ENCODE peak calls at places on chromosomes 7 and 10, in six cellular contexts. A is fibroblast of lung, Z is tibial nerve, O is HL-60, E is GM23338, G is colonic mucosa. Y is an unnamed sample.

GRCh38 chr7:4682621-4683042 is 537 bp downstream of the FOXK1 start:
- DNase-seq in A (peak; percentile 60), Z (no peak), O (no peak), E (peak; percentile 54), G (peak; percentile 46), Y (peak; percentile 67)

GRCh38 chr10:121088524-121088923 is 237.4 kb downstream of the WDR11 start:
- DNase-seq in A (no peak), Z (no peak), O (no peak), E (peak; percentile 74), G (no peak), Y (peak; percentile 68)

GRCh38 chr7:29479606-29480200 is 83.9 kb upstream of the PRR15 start:
- DNase-seq in A (no peak), Z (no peak), O (no peak), E (peak; percentile 32), G (no peak), Y (no peak)

GRCh38 chr7:20172736-20173334 is 44.3 kb downstream of the MACC1 start:
- DNase-seq in A (peak; percentile 57), Z (peak; percentile 27), O (no peak), E (peak; percentile 93), G (peak; percentile 52), Y (peak; percentile 58)

GRCh38 chr7:102000123-102000522 is 182.7 kb downstream of the CUX1 start:
- DNase-seq in A (no peak), Z (no peak), O (no peak), E (no peak), G (no peak), Y (no peak)

GRCh38 chr7:41188163-41189130 is 514.4 kb downstream of the INHBA start:
- DNase-seq in A (peak; percentile 91), Z (no peak), O (no peak), E (peak; percentile 3), G (no peak), Y (no peak)

GRCh38 chr7:28081016-28081415 is 99.6 kb downstream of the JAZF1 start:
- DNase-seq in A (no peak), Z (peak; percentile 37), O (no peak), E (peak; percentile 29), G (peak; percentile 34), Y (no peak)

GRCh38 chr10:125768217-125768616 is 7.4 kb downstream of the MMP21 start:
- DNase-seq in A (peak; percentile 6), Z (no peak), O (peak; percentile 4), E (no peak), G (no peak), Y (no peak)

GRCh38 chr10:124294811-124295770 is 123.6 kb downstream of the OAT start:
- DNase-seq in A (no peak), Z (no peak), O (no peak), E (no peak), G (no peak), Y (no peak)

GRCh38 chr7:142383826-142384507 is 126.1 kb upstream of the PRSS58 start:
- DNase-seq in A (peak; percentile 28), Z (no peak), O (peak; percentile 39), E (no peak), G (no peak), Y (no peak)

GRCh38 chr10:104322416-104322782 is 15.9 kb downstream of the ITPRIP start:
- DNase-seq in A (no peak), Z (peak; percentile 8), O (peak; percentile 77), E (no peak), G (no peak), Y (peak; percentile 29)

GRCh38 chr7:146982482-146982881 is 865.9 kb downstream of the CNTNAP2 start:
- DNase-seq in A (no peak), Z (no peak), O (no peak), E (no peak), G (no peak), Y (no peak)

GRCh38 chr7:8284606-8285005 is 22.6 kb upstream of the ICA1 start:
- DNase-seq in A (no peak), Z (no peak), O (no peak), E (no peak), G (peak; percentile 65), Y (no peak)

GRCh38 chr10:21030096-21030495 is 133.0 kb upstream of the NEBL start:
- DNase-seq in A (peak; percentile 15), Z (no peak), O (peak; percentile 56), E (no peak), G (no peak), Y (no peak)

GRCh38 chr7:47507514-47507913 is 74.4 kb downstream of the TNS3 start:
- DNase-seq in A (no peak), Z (no peak), O (no peak), E (no peak), G (no peak), Y (no peak)

GRCh38 chr7:155806096-155806871 is 6.0 kb downstream of the SHH start:
- DNase-seq in A (no peak), Z (no peak), O (no peak), E (peak; percentile 29), G (no peak), Y (peak; percentile 74)

GRCh38 chr7:155807805-155808550 is 4.3 kb downstream of the SHH start:
- DNase-seq in A (no peak), Z (no peak), O (no peak), E (peak; percentile 35), G (peak; percentile 84), Y (peak; percentile 60)

GRCh38 chr7:155808551-155809331 is 3.5 kb downstream of the SHH start:
- DNase-seq in A (no peak), Z (no peak), O (no peak), E (peak; percentile 48), G (peak; percentile 76), Y (peak; percentile 91)

GRCh38 chr7:155805826-155806095 is 6.5 kb downstream of the SHH start:
- DNase-seq in A (no peak), Z (no peak), O (no peak), E (peak; percentile 31), G (no peak), Y (no peak)

DNA sequence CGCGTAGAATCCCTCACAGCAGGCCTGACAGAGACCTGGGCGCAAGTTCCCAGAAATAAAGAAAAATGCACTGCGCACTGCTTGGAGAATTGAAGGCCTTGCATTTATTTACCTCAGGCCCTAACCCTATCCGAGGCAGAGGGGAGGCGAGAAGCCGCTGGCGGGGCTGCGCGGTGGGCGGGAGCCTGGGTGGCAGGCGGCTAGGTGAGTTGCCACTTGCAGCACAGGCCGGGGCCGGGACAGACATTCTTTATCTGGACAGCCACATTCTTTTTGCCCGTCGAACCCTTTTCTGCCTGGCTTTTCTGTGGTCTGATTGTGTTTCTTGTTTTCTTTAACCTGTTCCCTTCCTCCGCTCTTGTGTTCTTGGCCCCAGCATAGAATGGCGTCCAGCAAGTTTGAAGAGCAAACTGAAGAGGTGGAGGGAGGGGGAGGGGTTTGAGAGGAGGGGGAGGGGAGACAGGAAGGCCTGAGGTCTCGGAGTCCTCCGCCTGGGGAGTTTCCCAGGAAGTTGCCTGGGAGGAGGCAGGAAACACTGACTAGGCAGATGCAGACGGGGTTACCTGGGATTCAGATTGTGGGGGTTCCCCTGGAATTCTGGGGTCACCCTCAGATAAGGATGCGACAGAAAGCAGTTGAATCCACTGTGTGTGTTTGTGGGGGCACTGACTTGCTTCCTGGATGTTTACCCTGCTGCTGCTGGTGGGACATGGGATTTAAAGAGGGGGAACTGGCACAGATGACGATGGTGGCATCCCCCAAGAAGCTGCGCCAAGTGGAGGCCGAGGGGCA is 5.1 kb downstream of the SHH start:
- DNase-seq in A (no peak), Z (no peak), O (no peak), E (peak; percentile 77), G (peak; percentile 18), Y (peak; percentile 89)
- H3K4me3 ChIP-seq in A (no peak overlapping the region), Z (no peak overlapping the region), O (no peak overlapping the region), E (peak overlapping the region; percentile 55), G (no peak overlapping the region), Y (peak overlapping the region; percentile 4)

DNA sequence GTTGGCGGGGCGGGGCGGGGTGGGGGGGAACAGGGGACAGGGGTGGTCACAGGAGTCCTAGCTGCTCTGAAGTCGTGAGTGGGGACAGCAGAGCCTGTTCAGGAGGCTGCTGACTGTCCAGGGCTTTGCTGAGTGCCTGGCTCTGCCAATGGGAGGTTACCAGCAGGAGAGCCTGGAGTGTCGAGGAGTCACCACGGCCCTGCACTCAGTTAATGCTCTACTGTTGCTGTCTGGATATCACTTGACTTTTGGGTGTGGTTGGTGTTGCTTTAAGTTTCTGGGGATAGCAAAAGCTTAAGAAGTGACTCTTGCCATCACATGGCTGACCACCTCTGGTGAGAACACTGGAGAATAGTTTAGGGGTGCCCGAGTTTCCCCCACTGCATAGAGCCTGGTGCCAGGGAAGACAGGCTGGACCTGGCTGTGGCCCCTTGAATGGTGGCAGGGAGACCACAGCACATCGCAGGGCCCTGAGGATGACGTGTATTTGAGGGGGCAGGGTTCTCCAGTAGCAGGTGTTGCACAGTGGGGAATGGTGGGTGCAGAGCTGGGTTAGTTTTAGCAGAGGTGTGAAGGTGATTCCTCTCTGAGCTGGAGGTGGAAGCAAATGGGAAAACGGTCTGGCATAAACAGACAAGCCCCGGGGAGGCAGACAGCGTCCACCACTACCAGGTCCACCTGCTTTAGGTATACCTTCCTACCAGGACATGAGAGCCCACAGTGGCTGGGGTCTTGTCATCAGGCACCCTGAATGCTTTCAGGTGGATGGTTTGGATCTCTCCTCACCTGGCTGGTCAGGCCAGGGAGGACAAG is 54.2 kb upstream of the CAMK2B start:
- DNase-seq in A (no peak), Z (no peak), O (no peak), E (no peak), G (no peak), Y (peak; percentile 38)
- H3K27me3 ChIP-seq in A (no peaks in the 10 kb centered on the region), Z (no peaks in the 10 kb centered on the region), O (no peaks in the 10 kb centered on the region), E (no peaks in the 10 kb centered on the region), G (no peaks in the 10 kb centered on the region), Y (no peaks in the 10 kb centered on the region)

GRCh38 chr10:76086571-76087260 is 655.3 kb downstream of the LRMDA start:
- DNase-seq in A (peak; percentile 97), Z (no peak), O (no peak), E (peak; percentile 72), G (peak; percentile 72), Y (peak; percentile 64)
- H3K4me3 ChIP-seq in A (no peak overlapping the region), Z (no peak overlapping the region), O (no peak overlapping the region), E (no peak overlapping the region), G (no peak overlapping the region), Y (no peak overlapping the region)

GRCh38 chr7:1647961-1648631 is 22.0 kb upstream of the ELFN1 start:
- DNase-seq in A (no peak), Z (no peak), O (no peak), E (no peak), G (no peak), Y (peak; percentile 80)
- H3K27me3 ChIP-seq in A (peaks cover 16% of the 10 kb centered on the region), Z (no peaks in the 10 kb centered on the region), O (no peaks in the 10 kb centered on the region), E (no peaks in the 10 kb centered on the region), G (peaks cover 3% of the 10 kb centered on the region), Y (no peaks in the 10 kb centered on the region)

GRCh38 chr7:23002698-23003097 is 11.2 kb downstream of the HYCC1 start:
- DNase-seq in A (no peak), Z (no peak), O (no peak), E (no peak), G (no peak), Y (no peak)

GRCh38 chr7:23000597-23001360 is 13.2 kb downstream of the HYCC1 start:
- DNase-seq in A (peak; percentile 60), Z (no peak), O (no peak), E (peak; percentile 42), G (no peak), Y (no peak)

GRCh38 chr7:23004247-23004520 is 9.7 kb downstream of the HYCC1 start:
- DNase-seq in A (no peak), Z (no peak), O (no peak), E (no peak), G (no peak), Y (no peak)

GRCh38 chr7:23003505-23004246 is 10.3 kb downstream of the HYCC1 start:
- DNase-seq in A (peak; percentile 37), Z (no peak), O (no peak), E (no peak), G (no peak), Y (no peak)

DNA sequence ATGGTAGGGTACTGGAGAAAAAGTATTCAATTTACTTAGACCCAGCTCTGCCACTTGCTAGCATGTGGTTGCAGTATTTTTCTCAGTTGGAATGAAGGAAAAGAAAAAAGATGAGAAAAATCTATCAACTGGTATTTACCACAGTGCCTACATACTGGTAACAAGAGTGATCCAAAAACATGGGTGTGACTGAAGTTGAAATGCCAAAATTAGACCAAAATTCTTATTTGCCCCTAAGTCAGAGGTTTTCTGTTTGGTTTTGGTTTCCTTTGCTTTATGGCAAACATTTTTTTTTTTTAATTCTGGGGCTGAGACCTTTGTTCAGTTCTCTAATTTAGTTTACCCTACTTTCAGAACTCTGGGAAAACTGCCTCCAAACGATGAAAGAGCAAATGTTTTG is 12.3 kb downstream of the HYCC1 start:
- DNase-seq in A (no peak), Z (no peak), O (no peak), E (no peak), G (no peak), Y (no peak)
- H3K4me3 ChIP-seq in A (no peak overlapping the region), Z (no peak overlapping the region), O (no peak overlapping the region), E (peak overlapping the region; percentile 12), G (no peak overlapping the region), Y (no peak overlapping the region)

Y was measured in H7.